ENCODE peak calls at places on chromosomes 11 and 22, in ten cellular contexts. V is PC-3; L is transverse colon; N is breast epithelium; S is colonic mucosa; U is HFF-Myc; O is left ventricle myocardium inferior; J is CD8-positive, alpha-beta T cell; K is esophagus squamous epithelium; M is WERI-Rb-1. W is an unnamed sample.

GRCh38 chr11:46050065-46050464 is 71.2 kb downstream of the PHF21A start:
- DNase-seq in N (no peak), U (peak), M (no peak), O (no peak), V (peak), L (peak), K (no peak), J (no peak), S (no peak), W (peak)

GRCh38 chr11:126414615-126415014 is 59.1 kb downstream of the ST3GAL4 start:
- DNase-seq in L (no peak), M (no peak), J (no peak), S (no peak), O (no peak), V (peak), U (no peak), N (no peak), K (no peak), W (no peak)

GRCh38 chr11:99911116-99911515 is 776.0 kb upstream of the ARHGAP42 start:
- DNase-seq in M (no peak), N (no peak), J (no peak), U (no peak), L (no peak), K (no peak), V (peak), O (no peak), S (no peak), W (no peak)

GRCh38 chr11:1827095-1827797 is 7.5 kb upstream of the SYT8 start:
- DNase-seq in K (no peak), S (peak), L (peak), M (no peak), U (no peak), O (no peak), J (no peak), V (peak), N (peak), W (peak)

GRCh38 chr11:14029415-14029814 is 66.9 kb downstream of the SPON1 start:
- DNase-seq in U (no peak), N (no peak), O (no peak), M (no peak), J (no peak), K (no peak), V (no peak), S (peak), L (no peak), W (no peak)

GRCh38 chr11:11349870-11350325 is 3.2 kb downstream of the CSNK2A3 start:
- DNase-seq in M (no peak), L (no peak), U (peak), J (no peak), S (peak), V (peak), K (no peak), O (no peak), N (no peak), W (peak)

GRCh38 chr11:114141863-114142590 is 82.5 kb downstream of the ZBTB16 start:
- DNase-seq in J (no peak), S (no peak), L (no peak), N (no peak), M (no peak), O (no peak), U (no peak), K (no peak), V (no peak), W (no peak)

GRCh38 chr22:21591695-21592094 is 24.2 kb downstream of the UBE2L3 start:
- DNase-seq in M (no peak), J (no peak), U (no peak), O (peak), V (peak), L (no peak), S (no peak), K (no peak), N (peak), W (no peak)

GRCh38 chr11:28566643-28567042 is 458.5 kb downstream of the METTL15 start:
- DNase-seq in O (peak), V (no peak), M (peak), J (no peak), K (peak), S (peak), N (no peak), L (peak), U (peak), W (peak)

GRCh38 chr11:34926101-34926830 is 9.8 kb downstream of the PDHX start:
- DNase-seq in O (no peak), V (peak), K (no peak), M (no peak), U (peak), L (no peak), N (no peak), J (peak), S (no peak), W (no peak)

GRCh38 chr11:29773656-29774264 is 243.1 kb downstream of the KCNA4 start:
- DNase-seq in M (no peak), S (no peak), O (peak), L (no peak), K (no peak), V (no peak), U (no peak), J (no peak), N (peak), W (peak)

GRCh38 chr11:69010964-69011623 is 2.0 kb downstream of the MRGPRF start:
- DNase-seq in L (peak), J (peak), N (no peak), O (peak), K (no peak), U (no peak), M (no peak), V (no peak), S (peak), W (peak)

GRCh38 chr11:126990716-126991480 is 9.7 kb downstream of the KIRREL3 start:
- DNase-seq in K (no peak), U (no peak), L (no peak), S (no peak), M (peak), J (no peak), V (no peak), N (no peak), O (no peak), W (no peak)

GRCh38 chr11:35682230-35683195 is 19.9 kb downstream of the TRIM44 start:
- DNase-seq in M (peak), N (no peak), O (no peak), K (no peak), J (no peak), V (no peak), L (peak), U (no peak), S (peak), W (no peak)

GRCh38 chr11:31827458-31828206 is 16.5 kb upstream of the PAX6 start:
- DNase-seq in M (no peak), O (no peak), U (no peak), N (no peak), L (no peak), J (no peak), K (no peak), S (no peak), V (no peak), W (no peak)

GRCh38 chr11:126874831-126875230 is 125.7 kb downstream of the KIRREL3 start:
- DNase-seq in N (no peak), J (no peak), S (no peak), K (no peak), M (peak), O (no peak), U (no peak), V (no peak), L (no peak), W (no peak)

GRCh38 chr22:38104084-38104483 is 6.4 kb downstream of the BAIAP2L2 start:
- DNase-seq in O (no peak), J (no peak), U (no peak), V (peak), L (no peak), K (no peak), S (no peak), N (no peak), M (no peak), W (no peak)

GRCh38 chr11:26947904-26948639 is 45.8 kb upstream of the FIBIN start:
- DNase-seq in O (no peak), J (no peak), M (no peak), K (no peak), V (no peak), S (no peak), L (no peak), U (no peak), N (no peak), W (no peak)

GRCh38 chr11:2383823-2384722 is 7.0 kb downstream of the CD81 start:
- DNase-seq in M (no peak), U (no peak), O (no peak), L (peak), V (no peak), S (peak), K (no peak), N (no peak), J (no peak), W (no peak)

GRCh38 chr11:91850533-91851305 is 373.9 kb upstream of the FAT3 start:
- DNase-seq in N (no peak), M (no peak), U (no peak), K (no peak), O (no peak), J (no peak), V (no peak), L (no peak), S (no peak), W (no peak)

GRCh38 chr11:44564198-44564597 is 1.3 kb upstream of the CD82 start:
- DNase-seq in O (no peak), L (peak), K (no peak), U (no peak), M (no peak), N (peak), V (no peak), S (peak), J (no peak), W (no peak)
- H3K4me3 ChIP-seq in O (peak), L (no peak), K (peak), U (no peak), M (no peak), N (peak), V (peak), S (peak), J (no peak), W (peak)

GRCh38 chr22:41915035-41915782 is at the start of gene SHISA8:
- DNase-seq in S (peak), M (peak), K (no peak), J (peak), N (no peak), L (peak), U (no peak), V (peak), O (peak), W (no peak)
- H3K4me3 ChIP-seq in S (peak), M (peak), K (peak), J (no peak), N (peak), L (peak), U (no peak), V (peak), O (peak), W (peak)

DNA sequence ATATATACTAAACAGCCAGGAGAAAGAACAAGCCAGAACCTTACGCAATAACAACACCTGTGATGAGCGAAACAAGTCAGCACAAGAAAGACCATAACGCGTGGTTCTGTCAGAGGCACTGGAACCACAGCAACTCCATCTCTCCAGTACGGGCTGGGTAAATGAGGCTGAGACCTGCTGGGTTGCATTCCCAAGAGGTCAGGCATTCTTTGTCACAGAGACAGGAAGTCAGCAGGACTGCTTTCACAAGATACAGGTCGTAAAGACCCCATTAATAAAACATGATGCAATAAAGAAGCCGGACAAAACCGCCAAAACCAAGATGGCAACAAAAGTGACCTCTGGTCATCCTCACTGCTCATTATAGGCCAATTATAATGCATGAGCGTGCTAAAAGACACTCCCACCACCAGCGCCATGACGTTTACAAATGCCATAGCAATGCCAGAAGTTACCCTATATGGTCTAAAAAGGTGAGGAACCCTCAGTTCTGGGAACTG is 21.7 kb downstream of the TPST2 start:
- DNase-seq in K (no peak), N (peak), U (no peak), M (no peak), J (no peak), S (no peak), O (no peak), L (no peak), V (peak), W (no peak)
- H3K4me3 ChIP-seq in K (peak), N (no peak), U (no peak), M (no peak), J (no peak), S (no peak), O (no peak), L (no peak), V (no peak), W (no peak)

DNA sequence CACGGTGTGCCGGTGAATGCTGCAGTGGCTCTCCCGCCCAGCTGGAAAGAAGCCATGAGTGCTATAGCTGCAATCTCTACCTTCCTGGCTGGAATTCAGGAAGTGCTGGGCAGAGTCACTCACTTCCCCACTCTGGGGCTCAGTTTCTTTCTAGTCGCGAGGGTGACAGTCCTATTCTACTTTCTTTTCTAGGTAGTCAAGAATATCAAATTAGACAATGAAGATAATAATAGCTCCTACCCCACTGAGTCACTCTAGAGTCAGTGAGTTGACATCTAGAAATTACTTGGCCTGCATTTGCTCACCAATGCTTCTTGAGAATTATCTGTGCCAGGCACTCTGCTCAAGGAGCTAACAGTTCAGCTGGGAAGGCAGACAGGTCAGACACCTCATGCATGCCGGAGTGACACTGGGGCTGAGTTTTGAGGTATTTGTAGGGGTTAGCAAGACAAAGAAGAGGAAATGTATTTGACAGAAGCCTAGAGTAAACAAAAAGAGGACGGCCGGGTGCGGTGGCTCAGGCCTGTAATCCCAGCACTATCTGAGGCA is 3.2 kb downstream of the CENPM start:
- DNase-seq in U (no peak), V (peak), O (no peak), J (no peak), L (peak), N (no peak), M (no peak), S (peak), K (no peak), W (no peak)
- H3K4me3 ChIP-seq in U (no peak), V (no peak), O (no peak), J (no peak), L (no peak), N (no peak), M (no peak), S (no peak), K (no peak), W (no peak)

DNA sequence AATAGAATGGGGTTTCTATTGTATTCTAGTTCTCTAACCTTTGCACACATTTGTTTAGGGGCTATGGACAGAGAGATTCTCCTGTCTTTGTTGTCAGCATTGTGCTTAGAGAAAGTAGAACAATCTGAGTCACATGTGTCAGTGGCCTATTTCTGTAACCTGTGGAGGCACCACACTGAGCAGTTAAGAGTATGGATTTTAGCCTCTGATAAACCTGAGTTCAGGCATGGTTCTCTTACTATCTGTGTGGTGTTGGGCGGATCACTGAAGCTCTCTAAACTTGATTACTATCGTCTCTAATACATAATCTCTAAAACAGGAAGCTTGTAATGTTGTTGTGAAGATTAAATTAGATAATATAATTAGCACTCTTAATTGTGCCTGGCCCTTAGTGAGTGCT is 94.3 kb upstream of the CADM1 start:
- DNase-seq in K (no peak), J (no peak), U (no peak), S (no peak), O (no peak), L (no peak), M (no peak), N (no peak), V (no peak), W (no peak)
- H3K4me3 ChIP-seq in K (no peak), J (no peak), U (no peak), S (no peak), O (no peak), L (no peak), M (no peak), N (no peak), V (no peak), W (no peak)

DNA sequence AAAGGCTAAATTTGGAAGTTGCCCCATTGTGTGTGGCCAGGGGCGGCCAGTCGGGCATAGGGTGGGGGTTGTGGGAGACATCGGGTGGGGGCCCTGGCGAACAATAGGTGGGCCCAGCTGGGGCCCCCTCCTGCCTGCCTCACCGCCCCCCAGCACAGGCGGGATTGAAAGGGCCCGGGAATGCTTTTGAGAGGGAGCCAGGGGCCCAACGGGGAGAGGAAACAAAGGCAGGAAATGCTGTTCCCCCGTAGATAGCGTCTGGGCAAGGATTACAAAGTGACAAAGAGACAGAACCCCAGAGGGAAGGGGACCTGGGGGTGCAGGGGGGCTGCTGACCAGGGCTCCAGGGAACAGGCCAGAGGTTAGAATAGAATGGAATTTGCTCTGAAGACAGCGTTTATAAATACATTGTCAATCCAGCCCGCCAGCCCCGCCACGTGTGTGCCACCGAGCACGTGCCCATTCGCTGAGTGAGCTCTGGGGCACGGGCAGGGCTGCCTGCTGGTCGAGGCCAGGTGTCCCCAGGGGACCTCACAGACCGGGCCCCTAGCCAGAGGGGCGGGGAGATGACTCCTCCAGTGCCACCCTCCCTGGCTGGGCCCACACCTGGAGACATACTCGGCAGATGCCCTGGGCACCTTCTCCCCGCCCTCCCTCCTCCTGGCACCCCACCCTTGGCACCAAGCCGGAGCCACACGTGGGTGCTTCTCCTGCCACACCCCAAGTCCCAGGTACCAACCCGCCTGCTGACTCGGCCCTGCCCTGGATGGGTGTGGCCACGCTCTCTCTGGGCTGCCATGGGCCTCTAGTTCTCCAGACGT is 9.7 kb downstream of the PDGFB start:
- DNase-seq in J (no peak), L (peak), N (peak), K (no peak), M (no peak), S (peak), O (peak), V (no peak), U (no peak), W (no peak)
- H3K4me3 ChIP-seq in J (no peak), L (no peak), N (no peak), K (no peak), M (no peak), S (no peak), O (peak), V (no peak), U (no peak), W (no peak)

GRCh38 chr11:116132273-116132978 is 628.2 kb upstream of the CADM1 start:
- DNase-seq in V (no peak), J (no peak), L (no peak), U (no peak), N (no peak), S (no peak), O (no peak), M (no peak), K (no peak), W (no peak)
- H3K4me3 ChIP-seq in V (no peak), J (no peak), L (no peak), U (no peak), N (no peak), S (no peak), O (no peak), M (no peak), K (no peak), W (no peak)

GRCh38 chr11:79822771-79823170 is 381.9 kb upstream of the TENM4 start:
- DNase-seq in U (no peak), J (no peak), N (no peak), V (no peak), S (no peak), L (no peak), K (no peak), O (no peak), M (no peak), W (no peak)
- H3K4me3 ChIP-seq in U (no peak), J (no peak), N (no peak), V (no peak), S (no peak), L (no peak), K (no peak), O (no peak), M (no peak), W (no peak)

W was measured in retinal pigment epithelial cell.